ENCODE peak calls at places on chromosome 1, in seven cellular contexts. One of them, this sample, is unnamed.

GRCh38 chr1:64302194-64302593 is 98.8 kb downstream of the UBE2U start:
- DNase-seq in amniotic stem cell: no peak
- DNase-seq in ovary: no peak
- DNase-seq in pancreas: no peak
- DNase-seq in DND-41: no peak
- DNase-seq in stimulated activated CD4-positive, alpha-beta T cell treated with anti-CD3 and anti-CD28 coated beads, Interleukin-15, amount 100 ng/mL, for 1 hour: no peak
- DNase-seq in endothelial cell: no peak
- DNase-seq in this sample: no peak

GRCh38 chr1:225425211-225425786 is 2.5 kb downstream of the LBR start:
- DNase-seq in amniotic stem cell: no peak
- DNase-seq in stimulated activated CD4-positive, alpha-beta T cell treated with anti-CD3 and anti-CD28 coated beads, Interleukin-15, amount 100 ng/mL, for 1 hour: no peak
- DNase-seq in DND-41: no peak
- DNase-seq in pancreas: no peak
- DNase-seq in endothelial cell: no peak
- DNase-seq in ovary: no peak
- DNase-seq in this sample: no peak

GRCh38 chr1:208541225-208541855 is 297.2 kb upstream of the PLXNA2 start:
- DNase-seq in endothelial cell: no peak
- DNase-seq in stimulated activated CD4-positive, alpha-beta T cell treated with anti-CD3 and anti-CD28 coated beads, Interleukin-15, amount 100 ng/mL, for 1 hour: no peak
- DNase-seq in amniotic stem cell: no peak
- DNase-seq in DND-41: no peak
- DNase-seq in ovary: no peak
- DNase-seq in pancreas: no peak
- DNase-seq in this sample: no peak

GRCh38 chr1:236560213-236560771 is 36.5 kb downstream of the LGALS8 start:
- DNase-seq in endothelial cell: no peak
- DNase-seq in DND-41: no peak
- DNase-seq in stimulated activated CD4-positive, alpha-beta T cell treated with anti-CD3 and anti-CD28 coated beads, Interleukin-15, amount 100 ng/mL, for 1 hour: no peak
- DNase-seq in ovary: no peak
- DNase-seq in amniotic stem cell: no peak
- DNase-seq in pancreas: no peak
- DNase-seq in this sample: no peak

GRCh38 chr1:145961425-145962156 is 2.8 kb downstream of the ANKRD34A start:
- DNase-seq in amniotic stem cell: no peak
- DNase-seq in DND-41: peak
- DNase-seq in ovary: peak
- DNase-seq in pancreas: no peak
- DNase-seq in stimulated activated CD4-positive, alpha-beta T cell treated with anti-CD3 and anti-CD28 coated beads, Interleukin-15, amount 100 ng/mL, for 1 hour: peak
- DNase-seq in endothelial cell: no peak
- DNase-seq in this sample: peak

GRCh38 chr1:111563619-111564018 is 56.0 kb upstream of the RAP1A start:
- DNase-seq in ovary: no peak
- DNase-seq in DND-41: no peak
- DNase-seq in endothelial cell: no peak
- DNase-seq in amniotic stem cell: no peak
- DNase-seq in stimulated activated CD4-positive, alpha-beta T cell treated with anti-CD3 and anti-CD28 coated beads, Interleukin-15, amount 100 ng/mL, for 1 hour: no peak
- DNase-seq in pancreas: no peak
- DNase-seq in this sample: no peak

GRCh38 chr1:37481289-37482003 is 7.1 kb downstream of the ZC3H12A start:
- DNase-seq in pancreas: no peak
- DNase-seq in amniotic stem cell: no peak
- DNase-seq in endothelial cell: no peak
- DNase-seq in stimulated activated CD4-positive, alpha-beta T cell treated with anti-CD3 and anti-CD28 coated beads, Interleukin-15, amount 100 ng/mL, for 1 hour: no peak
- DNase-seq in ovary: peak
- DNase-seq in DND-41: no peak
- DNase-seq in this sample: no peak

GRCh38 chr1:33516428-33516827 is 44.0 kb downstream of the ZSCAN20 start:
- DNase-seq in endothelial cell: no peak
- DNase-seq in amniotic stem cell: no peak
- DNase-seq in ovary: no peak
- DNase-seq in stimulated activated CD4-positive, alpha-beta T cell treated with anti-CD3 and anti-CD28 coated beads, Interleukin-15, amount 100 ng/mL, for 1 hour: no peak
- DNase-seq in pancreas: no peak
- DNase-seq in DND-41: no peak
- DNase-seq in this sample: no peak

GRCh38 chr1:156461781-156462647 is 38.6 kb downstream of the MEF2D start:
- DNase-seq in pancreas: no peak
- DNase-seq in stimulated activated CD4-positive, alpha-beta T cell treated with anti-CD3 and anti-CD28 coated beads, Interleukin-15, amount 100 ng/mL, for 1 hour: no peak
- DNase-seq in amniotic stem cell: no peak
- DNase-seq in ovary: no peak
- DNase-seq in endothelial cell: no peak
- DNase-seq in DND-41: no peak
- DNase-seq in this sample: no peak

GRCh38 chr1:46422261-46422871 is 28.2 kb downstream of the FAAH start:
- DNase-seq in DND-41: no peak
- DNase-seq in endothelial cell: no peak
- DNase-seq in stimulated activated CD4-positive, alpha-beta T cell treated with anti-CD3 and anti-CD28 coated beads, Interleukin-15, amount 100 ng/mL, for 1 hour: no peak
- DNase-seq in amniotic stem cell: no peak
- DNase-seq in ovary: no peak
- DNase-seq in pancreas: no peak
- DNase-seq in this sample: no peak

GRCh38 chr1:92957020-92957734 is 4.1 kb downstream of the DIPK1A start:
- DNase-seq in stimulated activated CD4-positive, alpha-beta T cell treated with anti-CD3 and anti-CD28 coated beads, Interleukin-15, amount 100 ng/mL, for 1 hour: no peak
- DNase-seq in DND-41: no peak
- DNase-seq in pancreas: no peak
- DNase-seq in endothelial cell: no peak
- DNase-seq in amniotic stem cell: no peak
- DNase-seq in ovary: no peak
- DNase-seq in this sample: no peak

GRCh38 chr1:174700775-174701174 is 253.0 kb downstream of the GPR52 start:
- DNase-seq in stimulated activated CD4-positive, alpha-beta T cell treated with anti-CD3 and anti-CD28 coated beads, Interleukin-15, amount 100 ng/mL, for 1 hour: no peak
- DNase-seq in ovary: no peak
- DNase-seq in DND-41: no peak
- DNase-seq in endothelial cell: no peak
- DNase-seq in pancreas: no peak
- DNase-seq in amniotic stem cell: no peak
- DNase-seq in this sample: no peak

GRCh38 chr1:7425229-7425628 is 345.9 kb upstream of the VAMP3 start:
- DNase-seq in ovary: no peak
- DNase-seq in amniotic stem cell: no peak
- DNase-seq in pancreas: no peak
- DNase-seq in endothelial cell: no peak
- DNase-seq in DND-41: no peak
- DNase-seq in stimulated activated CD4-positive, alpha-beta T cell treated with anti-CD3 and anti-CD28 coated beads, Interleukin-15, amount 100 ng/mL, for 1 hour: no peak
- DNase-seq in this sample: no peak

GRCh38 chr1:1989102-1989542 is 14.5 kb downstream of the CFAP74 start:
- DNase-seq in pancreas: no peak
- DNase-seq in ovary: peak
- DNase-seq in DND-41: no peak
- DNase-seq in amniotic stem cell: no peak
- DNase-seq in stimulated activated CD4-positive, alpha-beta T cell treated with anti-CD3 and anti-CD28 coated beads, Interleukin-15, amount 100 ng/mL, for 1 hour: no peak
- DNase-seq in endothelial cell: no peak
- DNase-seq in this sample: peak

GRCh38 chr1:234458352-234459027 is 20.5 kb downstream of the TARBP1 start:
- DNase-seq in stimulated activated CD4-positive, alpha-beta T cell treated with anti-CD3 and anti-CD28 coated beads, Interleukin-15, amount 100 ng/mL, for 1 hour: no peak
- DNase-seq in DND-41: no peak
- DNase-seq in amniotic stem cell: no peak
- DNase-seq in endothelial cell: no peak
- DNase-seq in pancreas: no peak
- DNase-seq in ovary: no peak
- DNase-seq in this sample: no peak

GRCh38 chr1:3625151-3625907 is 514 bp downstream of the TPRG1L start:
- DNase-seq in stimulated activated CD4-positive, alpha-beta T cell treated with anti-CD3 and anti-CD28 coated beads, Interleukin-15, amount 100 ng/mL, for 1 hour: no peak
- DNase-seq in ovary: peak
- DNase-seq in DND-41: no peak
- DNase-seq in pancreas: peak
- DNase-seq in endothelial cell: peak
- DNase-seq in amniotic stem cell: no peak
- DNase-seq in this sample: no peak

GRCh38 chr1:116333171-116334014 is 39.7 kb upstream of the ATP1A1 start:
- DNase-seq in DND-41: no peak
- DNase-seq in ovary: no peak
- DNase-seq in stimulated activated CD4-positive, alpha-beta T cell treated with anti-CD3 and anti-CD28 coated beads, Interleukin-15, amount 100 ng/mL, for 1 hour: no peak
- DNase-seq in endothelial cell: no peak
- DNase-seq in pancreas: no peak
- DNase-seq in amniotic stem cell: no peak
- DNase-seq in this sample: no peak

GRCh38 chr1:28779751-28780150 is 32.2 kb upstream of the OPRD1 start:
- DNase-seq in DND-41: no peak
- DNase-seq in endothelial cell: no peak
- DNase-seq in stimulated activated CD4-positive, alpha-beta T cell treated with anti-CD3 and anti-CD28 coated beads, Interleukin-15, amount 100 ng/mL, for 1 hour: no peak
- DNase-seq in pancreas: no peak
- DNase-seq in ovary: no peak
- DNase-seq in amniotic stem cell: no peak
- DNase-seq in this sample: no peak

GRCh38 chr1:147167361-147167760 is 4.9 kb downstream of the PRKAB2 start:
- DNase-seq in endothelial cell: no peak
- DNase-seq in DND-41: no peak
- DNase-seq in ovary: no peak
- DNase-seq in stimulated activated CD4-positive, alpha-beta T cell treated with anti-CD3 and anti-CD28 coated beads, Interleukin-15, amount 100 ng/mL, for 1 hour: no peak
- DNase-seq in pancreas: no peak
- DNase-seq in amniotic stem cell: peak
- DNase-seq in this sample: no peak

GRCh38 chr1:89844236-89844807 is 23.5 kb downstream of the LRRC8D start:
- DNase-seq in DND-41: peak
- DNase-seq in amniotic stem cell: no peak
- DNase-seq in endothelial cell: no peak
- DNase-seq in ovary: no peak
- DNase-seq in pancreas: no peak
- DNase-seq in stimulated activated CD4-positive, alpha-beta T cell treated with anti-CD3 and anti-CD28 coated beads, Interleukin-15, amount 100 ng/mL, for 1 hour: peak
- DNase-seq in this sample: no peak

GRCh38 chr1:231549733-231550447 is 21.4 kb downstream of the TSNAX start:
- DNase-seq in ovary: no peak
- DNase-seq in pancreas: no peak
- DNase-seq in amniotic stem cell: no peak
- DNase-seq in DND-41: no peak
- DNase-seq in endothelial cell: no peak
- DNase-seq in stimulated activated CD4-positive, alpha-beta T cell treated with anti-CD3 and anti-CD28 coated beads, Interleukin-15, amount 100 ng/mL, for 1 hour: no peak
- DNase-seq in this sample: no peak

GRCh38 chr1:247448107-247448778 is 9.7 kb downstream of the OR2B11 start:
- DNase-seq in ovary: peak
- DNase-seq in amniotic stem cell: no peak
- DNase-seq in DND-41: no peak
- DNase-seq in endothelial cell: peak
- DNase-seq in stimulated activated CD4-positive, alpha-beta T cell treated with anti-CD3 and anti-CD28 coated beads, Interleukin-15, amount 100 ng/mL, for 1 hour: peak
- DNase-seq in pancreas: peak
- DNase-seq in this sample: peak

GRCh38 chr1:24558455-24558854 is 2.6 kb downstream of the NCMAP start:
- DNase-seq in amniotic stem cell: no peak
- DNase-seq in stimulated activated CD4-positive, alpha-beta T cell treated with anti-CD3 and anti-CD28 coated beads, Interleukin-15, amount 100 ng/mL, for 1 hour: no peak
- DNase-seq in pancreas: no peak
- DNase-seq in DND-41: no peak
- DNase-seq in endothelial cell: no peak
- DNase-seq in ovary: no peak
- DNase-seq in this sample: no peak

GRCh38 chr1:204888294-204888693 is 17.6 kb downstream of the NFASC start:
- DNase-seq in stimulated activated CD4-positive, alpha-beta T cell treated with anti-CD3 and anti-CD28 coated beads, Interleukin-15, amount 100 ng/mL, for 1 hour: no peak
- DNase-seq in ovary: no peak
- DNase-seq in pancreas: no peak
- DNase-seq in DND-41: no peak
- DNase-seq in endothelial cell: no peak
- DNase-seq in amniotic stem cell: no peak
- DNase-seq in this sample: no peak

This sample was measured in nephron progenitor cell.